ENCODE peak calls at places on chromosomes 3 and 15, in four cellular contexts. I is H7, G is fibroblast of pulmonary artery, A is uterus. Q is an unnamed sample.

GRCh38 chr3:94360982-94361381 is 298.1 kb downstream of the NSUN3 start:
- DNase-seq in I (no peak), G (peak; percentile 7), A (peak; percentile 23), Q (no peak)

GRCh38 chr3:99846472-99846871 is 28.8 kb downstream of the CMSS1 start:
- DNase-seq in I (no peak), G (peak; percentile 89), A (no peak), Q (no peak)

GRCh38 chr15:93028632-93029612 is 60.1 kb downstream of the RGMA start:
- DNase-seq in I (peak; percentile 64), G (peak; percentile 97), A (peak; percentile 78), Q (peak; percentile 90)

GRCh38 chr15:89472785-89473256 is 23.6 kb downstream of the RHCG start:
- DNase-seq in I (peak; percentile 92), G (peak; percentile 68), A (no peak), Q (peak; percentile 16)

GRCh38 chr3:119034256-119035013 is at the start of gene IGSF11:
- DNase-seq in I (peak; percentile 81), G (peak; percentile 38), A (peak; percentile 18), Q (peak; percentile 68)

GRCh38 chr3:71784914-71785593 is at the start of gene PROK2:
- DNase-seq in I (peak; percentile 77), G (no peak), A (no peak), Q (peak; percentile 28)

GRCh38 chr3:36957862-36958686 is 13.2 kb upstream of the TRANK1 start:
- DNase-seq in I (no peak), G (peak; percentile 61), A (no peak), Q (peak; percentile 78)

GRCh38 chr3:106328224-106328623 is 459.4 kb upstream of the CBLB start:
- DNase-seq in I (no peak), G (no peak), A (no peak), Q (no peak)

GRCh38 chr3:7682822-7683229 is 818.8 kb upstream of the LMCD1 start:
- DNase-seq in I (no peak), G (peak; percentile 99), A (no peak), Q (peak; percentile 10)

GRCh38 chr3:49339593-49339946 is 283 bp downstream of the USP4 start:
- DNase-seq in I (peak; percentile 82), G (no peak), A (peak; percentile 24), Q (peak; percentile 38)

GRCh38 chr15:74781673-74782595 is at the start of gene CSK:
- DNase-seq in I (peak; percentile 98), G (peak; percentile 66), A (no peak), Q (peak; percentile 55)

GRCh38 chr3:188863999-188864406 is 307.8 kb upstream of the TPRG1 start:
- DNase-seq in I (no peak), G (peak; percentile 29), A (no peak), Q (no peak)

GRCh38 chr3:188299068-188299467 is 145.1 kb downstream of the LPP start:
- DNase-seq in I (no peak), G (no peak), A (no peak), Q (no peak)

GRCh38 chr3:58117561-58118305 is 93.0 kb downstream of the DNASE1L3 start:
- DNase-seq in I (no peak), G (peak; percentile 79), A (peak; percentile 78), Q (peak; percentile 21)

GRCh38 chr3:14397531-14397930 is 4.9 kb upstream of the SLC6A6 start:
- DNase-seq in I (no peak), G (no peak), A (no peak), Q (no peak)

GRCh38 chr3:184603156-184604030 is 41.8 kb downstream of the EPHB3 start:
- DNase-seq in I (peak; percentile 67), G (no peak), A (no peak), Q (no peak)

GRCh38 chr15:68051109-68051508 is 3.0 kb upstream of the PIAS1 start:
- DNase-seq in I (no peak), G (no peak), A (no peak), Q (no peak)

GRCh38 chr3:75781079-75781745 is 4.1 kb downstream of the ZNF717 start:
- DNase-seq in I (no peak), G (peak; percentile 3), A (no peak), Q (no peak)

GRCh38 chr3:123423026-123423425 is 25.9 kb downstream of the ADCY5 start:
- DNase-seq in I (no peak), G (no peak), A (no peak), Q (no peak)

GRCh38 chr15:66008920-66009572 is 139.8 kb downstream of the RAB11A start:
- DNase-seq in I (no peak), G (no peak), A (no peak), Q (peak; percentile 4)

GRCh38 chr15:36183207-36183606 is 396.2 kb upstream of the CDIN1 start:
- DNase-seq in I (no peak), G (no peak), A (no peak), Q (no peak)

GRCh38 chr3:18069564-18069963 is 327.1 kb upstream of the TBC1D5 start:
- DNase-seq in I (no peak), G (no peak), A (no peak), Q (no peak)

GRCh38 chr3:125055913-125056705 is at the start of gene HEG1:
- DNase-seq in I (peak; percentile 97), G (peak; percentile 82), A (peak; percentile 90), Q (peak; percentile 93)

GRCh38 chr3:149224736-149225594 is 3.3 kb upstream of the CP start:
- DNase-seq in I (no peak), G (peak; percentile 90), A (no peak), Q (peak; percentile 75)

DNA sequence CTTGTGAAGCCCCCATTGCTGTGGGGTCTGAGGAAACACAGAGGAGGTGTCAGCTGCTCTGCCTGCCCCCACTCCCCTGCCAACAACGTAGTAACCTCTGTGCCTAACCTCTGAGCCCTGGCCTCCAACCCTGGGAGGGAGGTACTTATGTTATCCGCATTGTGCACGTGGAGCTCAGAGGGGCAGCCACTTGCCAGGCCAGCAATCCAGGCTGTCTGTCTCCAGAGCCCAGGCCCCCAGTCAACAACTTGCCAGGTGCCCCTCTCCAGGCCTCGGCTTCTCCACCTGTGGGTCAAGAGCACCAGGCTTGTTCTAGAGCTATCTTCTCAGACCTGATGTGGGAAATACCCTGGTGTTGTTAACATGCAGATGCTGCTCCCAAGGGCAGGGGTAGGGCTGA is 2.7 kb downstream of the TPRA1 start:
- DNase-seq in I (no peak), G (no peak), A (no peak), Q (no peak)
- H3K4me3 ChIP-seq in I (no peak overlapping the region), G (no peak overlapping the region), A (no peak overlapping the region), Q (no peak overlapping the region)

DNA sequence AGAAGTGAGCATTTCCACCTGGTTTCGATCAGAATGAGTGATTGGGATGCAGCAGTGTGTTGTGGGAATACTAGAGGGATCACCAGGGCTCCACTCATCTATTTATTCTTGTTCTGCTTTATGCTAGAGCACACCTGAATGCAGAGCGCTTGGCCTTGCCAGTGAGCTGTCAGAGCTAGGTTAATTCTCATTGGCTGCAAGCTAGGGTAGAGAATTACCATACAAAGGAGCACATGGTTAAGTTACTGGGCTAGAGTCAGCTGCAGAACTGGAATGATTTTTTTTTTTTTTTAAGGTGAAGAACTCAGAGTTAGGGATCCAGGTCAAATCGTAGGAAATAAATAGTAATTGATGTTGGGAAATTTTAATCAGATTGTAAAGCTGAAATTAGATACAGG is 8.8 kb downstream of the EIF2AK4 start:
- DNase-seq in I (no peak), G (no peak), A (no peak), Q (no peak)
- H3K4me3 ChIP-seq in I (no peak overlapping the region), G (no peak overlapping the region), A (no peak overlapping the region), Q (no peak overlapping the region)

DNA sequence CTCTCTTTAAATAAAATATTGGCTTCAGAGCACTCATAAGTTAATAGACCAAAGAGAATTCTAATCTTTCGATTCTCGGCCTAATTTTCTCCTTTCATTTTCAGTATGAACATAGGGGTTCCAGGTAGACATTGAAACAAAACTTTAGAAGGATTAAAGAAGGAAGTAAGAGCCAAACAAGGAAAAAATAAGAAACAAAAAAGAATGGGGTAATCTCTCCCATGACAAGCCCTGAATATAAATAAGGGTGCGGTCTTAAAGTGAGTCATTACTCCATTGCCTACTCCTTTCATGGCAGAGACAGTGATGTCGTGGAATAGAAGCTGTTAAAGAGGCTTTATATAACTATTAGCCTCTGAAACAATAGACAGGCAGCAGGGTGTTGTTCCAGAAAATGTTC is 608.1 kb upstream of the KCNMB2 start:
- DNase-seq in I (no peak), G (peak; percentile 48), A (no peak), Q (peak; percentile 75)
- H3K4me3 ChIP-seq in I (no peak overlapping the region), G (no peak overlapping the region), A (no peak overlapping the region), Q (no peak overlapping the region)

GRCh38 chr15:59438891-59439290 is 905 bp downstream of the FAM81A start:
- DNase-seq in I (no peak), G (no peak), A (peak; percentile 34), Q (no peak)

GRCh38 chr15:59439571-59439970 is 1.6 kb downstream of the FAM81A start:
- DNase-seq in I (no peak), G (no peak), A (no peak), Q (no peak)

GRCh38 chr15:59436774-59437472 is 1.1 kb upstream of the FAM81A start:
- DNase-seq in I (no peak), G (peak; percentile 29), A (no peak), Q (no peak)

GRCh38 chr15:59437777-59438574 is at the start of gene FAM81A:
- DNase-seq in I (peak; percentile 96), G (peak; percentile 67), A (peak; percentile 84), Q (peak; percentile 83)

GRCh38 chr15:59437473-59437776 is 561 bp upstream of the FAM81A start:
- DNase-seq in I (peak; percentile 45), G (no peak), A (no peak), Q (no peak)
- H3K4me3 ChIP-seq in I (peak overlapping the region; percentile 49), G (peak overlapping the region; percentile 56), A (peak overlapping the region; percentile 47), Q (peak overlapping the region; percentile 55)

Q was measured in foreskin fibroblast.